ENCODE peak calls at places on chromosomes 12 and 14, in eight cellular contexts. One of them, this sample, is unnamed.

GRCh38 chr12:46224401-46224800 is 44.4 kb downstream of the SLC38A1 start:
- DNase-seq in stomach: no peak
- DNase-seq in astrocyte of the spinal cord: peak
- DNase-seq in keratinocyte: no peak
- DNase-seq in right lobe of liver: no peak
- DNase-seq in endothelial cell of umbilical vein: no peak
- DNase-seq in uterus: peak
- DNase-seq in GM12878: no peak
- DNase-seq in this sample: no peak

GRCh38 chr12:113762155-113762848 is 203.8 kb downstream of the RBM19 start:
- DNase-seq in GM12878: no peak
- DNase-seq in uterus: no peak
- DNase-seq in endothelial cell of umbilical vein: no peak
- DNase-seq in astrocyte of the spinal cord: no peak
- DNase-seq in stomach: no peak
- DNase-seq in right lobe of liver: no peak
- DNase-seq in keratinocyte: no peak
- DNase-seq in this sample: no peak

GRCh38 chr12:82182601-82183000 is 175.6 kb downstream of the CCDC59 start:
- DNase-seq in GM12878: no peak
- DNase-seq in stomach: no peak
- DNase-seq in keratinocyte: no peak
- DNase-seq in endothelial cell of umbilical vein: no peak
- DNase-seq in astrocyte of the spinal cord: peak
- DNase-seq in uterus: no peak
- DNase-seq in right lobe of liver: no peak
- DNase-seq in this sample: no peak

GRCh38 chr12:28961948-28962384 is 187.1 kb upstream of the FAR2 start:
- DNase-seq in uterus: peak
- DNase-seq in endothelial cell of umbilical vein: peak
- DNase-seq in GM12878: no peak
- DNase-seq in keratinocyte: no peak
- DNase-seq in astrocyte of the spinal cord: peak
- DNase-seq in right lobe of liver: no peak
- DNase-seq in stomach: no peak
- DNase-seq in this sample: no peak

GRCh38 chr12:40647651-40648050 is 44.6 kb upstream of the CNTN1 start:
- DNase-seq in astrocyte of the spinal cord: no peak
- DNase-seq in endothelial cell of umbilical vein: no peak
- DNase-seq in GM12878: no peak
- DNase-seq in uterus: no peak
- DNase-seq in right lobe of liver: no peak
- DNase-seq in stomach: no peak
- DNase-seq in keratinocyte: no peak
- DNase-seq in this sample: no peak

GRCh38 chr12:67655829-67656614 is 7.5 kb downstream of the DYRK2 start:
- DNase-seq in keratinocyte: no peak
- DNase-seq in GM12878: no peak
- DNase-seq in astrocyte of the spinal cord: no peak
- DNase-seq in uterus: no peak
- DNase-seq in stomach: no peak
- DNase-seq in endothelial cell of umbilical vein: no peak
- DNase-seq in right lobe of liver: no peak
- DNase-seq in this sample: no peak

GRCh38 chr14:81550001-81550642 is 16.5 kb upstream of the SEL1L start:
- DNase-seq in right lobe of liver: no peak
- DNase-seq in endothelial cell of umbilical vein: no peak
- DNase-seq in keratinocyte: no peak
- DNase-seq in GM12878: peak
- DNase-seq in uterus: no peak
- DNase-seq in astrocyte of the spinal cord: no peak
- DNase-seq in stomach: no peak
- DNase-seq in this sample: no peak

GRCh38 chr12:69415471-69416275 is 54.5 kb upstream of the FRS2 start:
- DNase-seq in keratinocyte: peak
- DNase-seq in stomach: peak
- DNase-seq in endothelial cell of umbilical vein: peak
- DNase-seq in GM12878: no peak
- DNase-seq in right lobe of liver: no peak
- DNase-seq in astrocyte of the spinal cord: peak
- DNase-seq in uterus: peak
- DNase-seq in this sample: no peak

GRCh38 chr12:70236990-70237389 is 6.2 kb upstream of the CNOT2 start:
- DNase-seq in uterus: no peak
- DNase-seq in stomach: no peak
- DNase-seq in GM12878: no peak
- DNase-seq in right lobe of liver: no peak
- DNase-seq in astrocyte of the spinal cord: no peak
- DNase-seq in keratinocyte: no peak
- DNase-seq in endothelial cell of umbilical vein: no peak
- DNase-seq in this sample: no peak

GRCh38 chr12:61808856-61809255 is 451.3 kb upstream of the USP15 start:
- DNase-seq in right lobe of liver: no peak
- DNase-seq in stomach: no peak
- DNase-seq in endothelial cell of umbilical vein: no peak
- DNase-seq in astrocyte of the spinal cord: no peak
- DNase-seq in uterus: no peak
- DNase-seq in GM12878: no peak
- DNase-seq in keratinocyte: no peak
- DNase-seq in this sample: no peak

GRCh38 chr12:117850048-117850447 is 118.7 kb downstream of the KSR2 start:
- DNase-seq in keratinocyte: no peak
- DNase-seq in endothelial cell of umbilical vein: peak
- DNase-seq in GM12878: no peak
- DNase-seq in astrocyte of the spinal cord: peak
- DNase-seq in stomach: no peak
- DNase-seq in uterus: no peak
- DNase-seq in right lobe of liver: no peak
- DNase-seq in this sample: no peak

GRCh38 chr14:22971152-22971551 is 11.2 kb downstream of the AJUBA start:
- DNase-seq in uterus: no peak
- DNase-seq in stomach: no peak
- DNase-seq in endothelial cell of umbilical vein: no peak
- DNase-seq in astrocyte of the spinal cord: no peak
- DNase-seq in right lobe of liver: no peak
- DNase-seq in keratinocyte: no peak
- DNase-seq in GM12878: no peak
- DNase-seq in this sample: no peak

GRCh38 chr12:7749442-7749841 is 2.3 kb upstream of the CLEC4C start:
- DNase-seq in keratinocyte: no peak
- DNase-seq in stomach: no peak
- DNase-seq in endothelial cell of umbilical vein: no peak
- DNase-seq in GM12878: no peak
- DNase-seq in uterus: no peak
- DNase-seq in astrocyte of the spinal cord: no peak
- DNase-seq in right lobe of liver: no peak
- DNase-seq in this sample: no peak

GRCh38 chr14:43019826-43020225 is 1413.2 kb downstream of the LRFN5 start:
- DNase-seq in right lobe of liver: no peak
- DNase-seq in GM12878: no peak
- DNase-seq in keratinocyte: no peak
- DNase-seq in astrocyte of the spinal cord: no peak
- DNase-seq in stomach: no peak
- DNase-seq in uterus: no peak
- DNase-seq in endothelial cell of umbilical vein: no peak
- DNase-seq in this sample: no peak

GRCh38 chr12:65449400-65449799 is 170.9 kb downstream of the MSRB3 start:
- DNase-seq in endothelial cell of umbilical vein: no peak
- DNase-seq in uterus: no peak
- DNase-seq in keratinocyte: no peak
- DNase-seq in GM12878: no peak
- DNase-seq in right lobe of liver: no peak
- DNase-seq in stomach: no peak
- DNase-seq in astrocyte of the spinal cord: peak
- DNase-seq in this sample: no peak

GRCh38 chr12:103503546-103504480 is 8.0 kb upstream of the C12orf42 start:
- DNase-seq in endothelial cell of umbilical vein: no peak
- DNase-seq in right lobe of liver: peak
- DNase-seq in keratinocyte: no peak
- DNase-seq in astrocyte of the spinal cord: no peak
- DNase-seq in uterus: no peak
- DNase-seq in GM12878: no peak
- DNase-seq in stomach: peak
- DNase-seq in this sample: no peak

GRCh38 chr12:110698171-110698902 is 9.4 kb upstream of the HVCN1 start:
- DNase-seq in endothelial cell of umbilical vein: peak
- DNase-seq in keratinocyte: peak
- DNase-seq in astrocyte of the spinal cord: peak
- DNase-seq in right lobe of liver: peak
- DNase-seq in stomach: peak
- DNase-seq in uterus: peak
- DNase-seq in GM12878: peak
- DNase-seq in this sample: peak

GRCh38 chr12:6766651-6767300 is 613 bp downstream of the PTMS start:
- DNase-seq in astrocyte of the spinal cord: peak
- DNase-seq in endothelial cell of umbilical vein: peak
- DNase-seq in keratinocyte: no peak
- DNase-seq in right lobe of liver: peak
- DNase-seq in GM12878: no peak
- DNase-seq in uterus: peak
- DNase-seq in stomach: peak
- DNase-seq in this sample: no peak

GRCh38 chr12:71397433-71397954 is 42.1 kb upstream of the LGR5 start:
- DNase-seq in astrocyte of the spinal cord: peak
- DNase-seq in keratinocyte: no peak
- DNase-seq in GM12878: no peak
- DNase-seq in endothelial cell of umbilical vein: no peak
- DNase-seq in stomach: no peak
- DNase-seq in uterus: no peak
- DNase-seq in right lobe of liver: no peak
- DNase-seq in this sample: no peak

GRCh38 chr12:71393625-71394024 is 46.0 kb upstream of the LGR5 start:
- DNase-seq in right lobe of liver: no peak
- DNase-seq in stomach: no peak
- DNase-seq in keratinocyte: no peak
- DNase-seq in astrocyte of the spinal cord: no peak
- DNase-seq in GM12878: no peak
- DNase-seq in endothelial cell of umbilical vein: no peak
- DNase-seq in uterus: no peak
- DNase-seq in this sample: no peak

GRCh38 chr12:71392521-71393145 is 47.0 kb upstream of the LGR5 start:
- DNase-seq in endothelial cell of umbilical vein: peak
- DNase-seq in GM12878: peak
- DNase-seq in astrocyte of the spinal cord: peak
- DNase-seq in uterus: no peak
- DNase-seq in stomach: no peak
- DNase-seq in right lobe of liver: no peak
- DNase-seq in keratinocyte: peak
- DNase-seq in this sample: peak
- TF ChIP-seq CTCF in endothelial cell of umbilical vein: peak
- TF ChIP-seq CTCF in GM12878: peak
- TF ChIP-seq CTCF in astrocyte of the spinal cord: peak
- TF ChIP-seq CTCF in uterus: peak
- TF ChIP-seq CTCF in stomach: peak
- TF ChIP-seq CTCF in right lobe of liver: peak
- TF ChIP-seq CTCF in keratinocyte: peak
- TF ChIP-seq CTCF in this sample: peak

GRCh38 chr14:69571879-69572633 is 2.6 kb downstream of the CCDC177 start:
- DNase-seq in right lobe of liver: peak
- DNase-seq in GM12878: no peak
- DNase-seq in stomach: peak
- DNase-seq in keratinocyte: no peak
- DNase-seq in astrocyte of the spinal cord: no peak
- DNase-seq in endothelial cell of umbilical vein: no peak
- DNase-seq in uterus: no peak
- DNase-seq in this sample: no peak

GRCh38 chr14:69573205-69573840 is 1.3 kb downstream of the CCDC177 start:
- DNase-seq in GM12878: no peak
- DNase-seq in stomach: no peak
- DNase-seq in keratinocyte: no peak
- DNase-seq in uterus: no peak
- DNase-seq in astrocyte of the spinal cord: no peak
- DNase-seq in right lobe of liver: no peak
- DNase-seq in endothelial cell of umbilical vein: no peak
- DNase-seq in this sample: no peak

GRCh38 chr14:69573841-69574265 is 818 bp downstream of the CCDC177 start:
- DNase-seq in astrocyte of the spinal cord: no peak
- DNase-seq in stomach: no peak
- DNase-seq in endothelial cell of umbilical vein: no peak
- DNase-seq in right lobe of liver: no peak
- DNase-seq in uterus: no peak
- DNase-seq in keratinocyte: no peak
- DNase-seq in GM12878: no peak
- DNase-seq in this sample: no peak

GRCh38 chr14:69571449-69571878 is 3.2 kb downstream of the CCDC177 start:
- DNase-seq in right lobe of liver: no peak
- DNase-seq in endothelial cell of umbilical vein: no peak
- DNase-seq in astrocyte of the spinal cord: no peak
- DNase-seq in GM12878: no peak
- DNase-seq in keratinocyte: no peak
- DNase-seq in uterus: no peak
- DNase-seq in stomach: no peak
- DNase-seq in this sample: no peak

GRCh38 chr14:69572634-69573135 is 2.0 kb downstream of the CCDC177 start:
- DNase-seq in GM12878: no peak
- DNase-seq in astrocyte of the spinal cord: no peak
- DNase-seq in endothelial cell of umbilical vein: no peak
- DNase-seq in right lobe of liver: no peak
- DNase-seq in keratinocyte: no peak
- DNase-seq in stomach: no peak
- DNase-seq in uterus: no peak
- DNase-seq in this sample: no peak
- H3K4me3 ChIP-seq in GM12878: no peak
- H3K4me3 ChIP-seq in astrocyte of the spinal cord: no peak
- H3K4me3 ChIP-seq in endothelial cell of umbilical vein: no peak
- H3K4me3 ChIP-seq in right lobe of liver: no peak
- H3K4me3 ChIP-seq in keratinocyte: no peak
- H3K4me3 ChIP-seq in stomach: peak
- H3K4me3 ChIP-seq in uterus: peak
- H3K4me3 ChIP-seq in this sample: no peak

DNA sequence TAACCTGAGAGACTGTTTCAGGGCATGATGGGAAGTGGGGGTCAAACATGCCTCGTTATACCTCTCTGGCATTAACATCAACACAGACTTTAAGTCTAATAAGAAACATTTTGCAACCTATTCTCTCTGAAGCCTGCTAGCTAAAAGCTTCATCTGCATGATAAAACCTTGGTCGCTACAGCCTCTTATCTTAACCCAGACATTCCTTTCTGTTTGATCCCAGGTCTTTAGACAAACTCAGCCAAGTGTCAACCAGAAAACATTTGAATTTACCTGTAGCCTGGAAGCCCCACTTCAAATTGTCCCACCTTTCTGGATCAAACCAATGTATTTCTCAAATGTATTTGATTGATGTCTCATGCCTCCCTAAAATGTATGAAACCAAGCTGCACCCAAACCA is 9.1 kb downstream of the PPP2R3C start:
- DNase-seq in keratinocyte: no peak
- DNase-seq in endothelial cell of umbilical vein: no peak
- DNase-seq in right lobe of liver: no peak
- DNase-seq in stomach: no peak
- DNase-seq in astrocyte of the spinal cord: no peak
- DNase-seq in GM12878: no peak
- DNase-seq in uterus: no peak
- DNase-seq in this sample: no peak
- TF ChIP-seq CTCF in keratinocyte: no peak
- TF ChIP-seq CTCF in endothelial cell of umbilical vein: no peak
- TF ChIP-seq CTCF in right lobe of liver: no peak
- TF ChIP-seq CTCF in stomach: no peak
- TF ChIP-seq CTCF in astrocyte of the spinal cord: no peak
- TF ChIP-seq CTCF in GM12878: no peak
- TF ChIP-seq CTCF in uterus: no peak
- TF ChIP-seq CTCF in this sample: no peak

GRCh38 chr12:49369723-49370145 is 2.5 kb downstream of the SPATS2 start:
- DNase-seq in GM12878: peak
- DNase-seq in right lobe of liver: no peak
- DNase-seq in stomach: peak
- DNase-seq in uterus: no peak
- DNase-seq in keratinocyte: no peak
- DNase-seq in astrocyte of the spinal cord: peak
- DNase-seq in endothelial cell of umbilical vein: peak
- DNase-seq in this sample: peak
- H3K4me3 ChIP-seq in GM12878: peak
- H3K4me3 ChIP-seq in right lobe of liver: no peak
- H3K4me3 ChIP-seq in stomach: no peak
- H3K4me3 ChIP-seq in uterus: no peak
- H3K4me3 ChIP-seq in keratinocyte: peak
- H3K4me3 ChIP-seq in astrocyte of the spinal cord: no peak
- H3K4me3 ChIP-seq in endothelial cell of umbilical vein: no peak
- H3K4me3 ChIP-seq in this sample: peak